ENCODE peak calls at places on chromosomes 7 and 10, in seven cellular contexts. T, H, Z, O, P, A and F are unnamed samples.

GRCh38 chr7:99209781-99210180 is 1.9 kb upstream of the KPNA7 start:
- DNase-seq in A (no peak), Z (no peak), O (no peak), T (no peak), H (no peak), P (no peak), F (no peak)

GRCh38 chr7:116578526-116578925 is 53.7 kb downstream of the CAV1 start:
- DNase-seq in Z (no peak), P (no peak), O (no peak), T (no peak), H (no peak), A (no peak), F (no peak)

GRCh38 chr10:127977368-127978009 is 70.6 kb downstream of the PTPRE start:
- DNase-seq in Z (peak; percentile 86), H (peak; percentile 55), O (no peak), P (peak; percentile 80), T (peak; percentile 96), A (peak; percentile 55), F (peak; percentile 49)

GRCh38 chr7:148153611-148154010 is 437.0 kb upstream of the C7orf33 start:
- DNase-seq in Z (no peak), A (peak; percentile 93), H (peak; percentile 49), T (no peak), O (no peak), P (peak; percentile 81), F (peak; percentile 25)

GRCh38 chr7:100671353-100672327 is 1.9 kb upstream of the GNB2 start:
- DNase-seq in A (no peak), H (no peak), Z (no peak), T (no peak), O (no peak), P (no peak), F (no peak)

GRCh38 chr7:79291498-79291865 is 162.0 kb downstream of the MAGI2 start:
- DNase-seq in H (no peak), A (no peak), O (no peak), P (no peak), Z (no peak), T (no peak), F (no peak)

GRCh38 chr7:122082160-122082559 is 61.9 kb downstream of the AASS start:
- DNase-seq in P (no peak), H (no peak), Z (no peak), A (no peak), O (no peak), T (no peak), F (no peak)

GRCh38 chr10:131043039-131043691 is 268.4 kb downstream of the TCERG1L start:
- DNase-seq in Z (no peak), H (no peak), P (no peak), A (no peak), O (no peak), T (no peak), F (no peak)

GRCh38 chr7:64180989-64181388 is 26.0 kb upstream of the ZNF735 start:
- DNase-seq in P (no peak), O (no peak), A (no peak), Z (no peak), T (no peak), H (no peak), F (no peak)

GRCh38 chr10:29692121-29692539 is 57.4 kb upstream of the SVIL start:
- DNase-seq in H (no peak), T (peak; percentile 87), A (no peak), Z (peak; percentile 64), O (no peak), P (no peak), F (no peak)
- TF ChIP-seq CTCF in H (no peak), T (no peak), A (no peak), Z (no peak), O (no peak), P (no peak), F (no peak)

DNA sequence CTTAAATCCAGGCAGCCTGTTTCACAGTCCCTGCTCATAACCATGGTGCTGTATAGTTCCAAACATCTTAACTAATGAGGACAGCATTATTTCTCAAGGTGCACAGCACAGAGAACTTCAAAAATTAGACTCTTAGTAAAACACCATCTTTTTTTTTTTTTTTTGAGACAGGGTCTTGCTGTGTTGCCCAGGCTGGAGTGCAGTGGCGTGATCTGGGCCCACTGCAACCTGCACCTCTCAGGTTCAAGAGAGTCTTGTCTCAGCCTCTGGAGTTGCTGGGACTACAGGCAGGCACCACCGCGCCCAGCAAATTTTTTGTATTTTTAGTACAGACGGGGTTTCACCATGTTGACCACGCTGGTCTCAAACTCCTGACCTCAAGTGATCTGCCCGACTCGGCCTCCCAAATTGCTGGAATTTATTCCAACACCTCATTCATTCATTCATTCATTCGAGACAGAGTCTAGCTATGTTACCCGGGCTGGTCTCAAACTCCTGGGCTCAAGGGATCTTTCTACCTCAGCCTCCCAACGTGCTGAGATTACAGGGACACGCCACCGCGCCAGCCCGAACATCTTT is 507 bp upstream of the TMEM254 start:
- DNase-seq in P (no peak), A (no peak), O (no peak), Z (no peak), T (no peak), H (no peak), F (no peak)
- H3K4me1 ChIP-seq in P (peaks cover 25% of the 10 kb centered on the region), A (no peaks in the 10 kb centered on the region), O (peaks cover 6% of the 10 kb centered on the region), Z (peaks cover 3% of the 10 kb centered on the region), T (peaks cover 8% of the 10 kb centered on the region), H (peaks cover 14% of the 10 kb centered on the region), F (peaks cover 4% of the 10 kb centered on the region)

DNA sequence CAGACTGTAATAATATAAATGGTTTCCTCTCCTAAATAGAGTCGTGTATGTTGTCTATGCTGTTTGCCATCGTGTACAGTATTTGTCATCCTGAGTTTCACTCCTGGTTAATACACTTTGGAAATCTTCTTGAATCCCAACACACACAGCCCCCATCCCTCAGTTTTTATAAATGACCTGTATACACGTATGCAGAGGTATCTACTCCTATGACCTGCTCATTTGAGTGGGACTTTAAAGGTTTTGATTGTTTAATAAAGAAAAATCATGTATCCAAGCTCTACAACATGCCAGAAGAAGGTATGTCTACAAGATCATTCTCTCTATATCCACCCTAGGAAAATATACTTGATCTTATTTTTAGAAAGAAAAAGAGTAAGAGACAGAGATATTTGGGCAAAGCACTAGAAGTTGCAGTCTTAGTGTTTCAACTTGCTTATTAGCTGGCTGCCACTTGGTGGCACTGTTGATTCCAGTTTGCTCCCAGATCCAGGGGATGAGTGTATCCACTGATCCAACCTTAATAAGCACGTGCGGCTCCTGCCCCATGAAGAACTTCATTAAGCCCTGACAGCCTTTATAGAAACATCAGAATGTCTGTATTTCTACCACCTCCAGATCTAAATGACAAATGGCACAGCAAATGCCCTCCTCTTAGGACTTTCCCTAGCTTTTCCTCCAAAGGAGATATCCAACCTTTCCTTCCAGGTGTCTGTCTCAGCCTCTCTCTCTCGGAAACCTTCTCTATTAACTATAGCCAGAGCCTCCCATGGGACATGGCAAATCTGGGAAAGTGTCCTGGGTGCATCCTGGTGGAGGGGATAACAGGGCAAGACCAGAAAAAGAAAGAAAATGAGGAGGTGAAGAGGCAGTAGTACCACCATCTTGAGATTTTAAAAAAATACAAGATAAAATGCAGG is 181.6 kb upstream of the NEBL start:
- DNase-seq in T (peak; percentile 72), P (peak; percentile 38), O (no peak), A (peak; percentile 73), H (peak; percentile 65), Z (peak; percentile 50), F (peak; percentile 65)
- TF ChIP-seq CTCF in T (peak; percentile 67), P (peak; percentile 85), O (no peak), A (peak; percentile 35), H (peak; percentile 22), Z (peak; percentile 83), F (peak; percentile 58)

DNA sequence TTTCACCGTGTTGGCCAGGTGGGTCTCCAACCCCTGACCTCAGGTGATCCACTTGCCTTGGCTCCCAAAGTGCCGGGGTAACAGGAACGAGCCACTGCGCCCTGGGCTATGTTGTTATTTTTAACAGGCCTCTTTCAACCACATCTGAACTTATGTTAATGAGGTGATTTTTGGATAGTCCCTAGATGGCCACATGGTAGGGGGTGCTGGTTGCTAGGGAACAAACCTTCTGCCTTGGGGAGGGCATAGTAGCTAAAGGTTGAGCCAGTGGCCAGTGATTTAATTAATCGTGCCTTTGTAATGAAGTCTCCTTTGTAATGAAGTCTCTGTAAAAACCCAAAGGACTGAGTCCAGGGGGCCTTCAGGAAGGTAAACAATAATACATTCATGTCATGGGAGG is 9.1 kb downstream of the COMTD1 start:
- DNase-seq in Z (no peak), H (no peak), P (no peak), A (no peak), T (no peak), O (no peak), F (no peak)
- H3K4me1 ChIP-seq in Z (peaks cover 23% of the 10 kb centered on the region), H (peaks cover 13% of the 10 kb centered on the region), P (peaks cover 92% of the 10 kb centered on the region), A (peaks cover 27% of the 10 kb centered on the region), T (peaks cover 59% of the 10 kb centered on the region), O (peaks cover 31% of the 10 kb centered on the region), F (peaks cover 9% of the 10 kb centered on the region)

GRCh38 chr10:9762966-9763656 is 1254.6 kb upstream of the CELF2 start:
- DNase-seq in H (no peak), P (no peak), T (no peak), A (no peak), O (no peak), Z (peak; percentile 94), F (no peak)

DNA sequence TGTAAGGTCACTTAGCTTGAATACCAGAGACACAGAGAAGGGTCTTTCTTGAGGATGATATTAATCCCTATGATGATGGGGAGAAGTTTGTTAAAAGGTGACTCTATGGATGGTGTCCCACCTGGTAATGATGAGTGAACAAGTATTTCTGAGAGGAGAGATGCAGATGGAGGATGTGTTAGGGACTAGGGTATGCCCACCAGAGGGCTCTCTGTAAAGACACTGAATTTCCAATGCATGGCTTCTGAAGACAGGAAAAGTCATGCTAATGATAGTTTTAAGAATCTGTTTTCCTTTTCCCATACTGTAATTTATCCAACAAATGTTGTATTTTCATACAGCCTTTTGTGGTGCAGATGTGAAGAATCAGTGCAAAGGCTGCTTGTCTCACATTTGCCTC is 1250.9 kb upstream of the CELF2 start:
- DNase-seq in Z (no peak), O (no peak), T (no peak), P (no peak), A (no peak), H (no peak), F (no peak)
- TF ChIP-seq CTCF in Z (no peak), O (no peak), T (no peak), P (no peak), A (no peak), H (no peak), F (no peak)

DNA sequence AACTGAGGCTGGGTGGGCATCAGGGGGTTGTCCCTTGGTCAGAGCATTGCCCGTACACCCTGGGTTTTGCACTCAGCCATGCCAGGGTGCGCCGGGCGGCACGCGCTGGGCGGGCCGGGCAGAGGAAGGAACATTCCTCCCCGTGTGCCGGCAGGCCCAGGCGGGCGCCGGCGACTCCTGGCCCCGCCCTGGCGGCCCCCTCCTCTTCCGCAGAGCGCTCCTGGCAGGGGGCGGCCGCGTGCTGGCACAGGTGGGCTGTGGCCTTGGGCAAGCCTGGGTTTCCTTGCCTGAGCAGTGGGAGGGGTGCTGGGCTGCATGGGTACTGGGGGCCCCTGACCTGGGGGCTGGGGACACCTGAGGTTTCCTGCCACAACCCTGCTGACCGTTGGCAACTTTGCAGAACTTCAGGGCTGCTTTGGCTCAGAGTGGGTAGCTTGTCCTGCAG is 3.9 kb downstream of the LFNG start:
- DNase-seq in O (no peak), A (no peak), T (no peak), H (peak; percentile 83), P (no peak), Z (no peak), F (peak; percentile 70)
- H3K4me1 ChIP-seq in O (peaks cover 67% of the 10 kb centered on the region), A (peaks cover 9% of the 10 kb centered on the region), T (peaks cover 47% of the 10 kb centered on the region), H (peaks cover 71% of the 10 kb centered on the region), P (peaks cover 82% of the 10 kb centered on the region), Z (peaks cover 17% of the 10 kb centered on the region), F (peaks cover 48% of the 10 kb centered on the region)

GRCh38 chr7:94417921-94418320 is 23.2 kb downstream of the COL1A2 start:
- DNase-seq in T (no peak), P (no peak), A (no peak), O (no peak), H (no peak), Z (no peak), F (no peak)
- TF ChIP-seq CTCF in T (no peak), P (no peak), A (no peak), O (no peak), H (no peak), Z (no peak), F (no peak)

GRCh38 chr10:77529050-77529576 is 108.5 kb downstream of the KCNMA1 start:
- DNase-seq in P (no peak), T (no peak), Z (no peak), H (no peak), O (no peak), A (no peak), F (no peak)
- H3K4me1 ChIP-seq in P (no peaks in the 10 kb centered on the region), T (peaks cover 6% of the 10 kb centered on the region), Z (peaks cover 31% of the 10 kb centered on the region), H (peaks cover 6% of the 10 kb centered on the region), O (no peaks in the 10 kb centered on the region), A (no peaks in the 10 kb centered on the region), F (no peaks in the 10 kb centered on the region)